ENCODE peak calls at places on chromosome 1, in five cellular contexts. F, N, C, M and J are unnamed samples.

GRCh38 chr1:193346085-193346484 is 159.7 kb upstream of the B3GALT2 start:
- DNase-seq in N (no peak), F (no peak), M (no peak), C (no peak), J (no peak)

GRCh38 chr1:24945354-24946326 is 15.6 kb upstream of the RUNX3 start:
- DNase-seq in F (no peak), C (no peak), M (no peak), N (no peak), J (no peak)

GRCh38 chr1:201504179-201504631 is 2.7 kb downstream of the CSRP1 start:
- DNase-seq in N (no peak), F (no peak), C (no peak), M (no peak), J (no peak)

GRCh38 chr1:236284291-236284711 is 2.5 kb upstream of the ERO1B start:
- DNase-seq in N (peak), C (no peak), M (no peak), F (no peak), J (no peak)

GRCh38 chr1:107706181-107706580 is 258.8 kb downstream of the VAV3 start:
- DNase-seq in F (no peak), C (no peak), M (no peak), N (no peak), J (no peak)

GRCh38 chr1:202649553-202650392 is 60.5 kb downstream of the SYT2 start:
- DNase-seq in M (no peak), N (no peak), F (no peak), C (no peak), J (no peak)

GRCh38 chr1:11384170-11384554 is 94.8 kb upstream of the DISP3 start:
- DNase-seq in C (no peak), M (peak), F (no peak), N (peak), J (no peak)

GRCh38 chr1:162131405-162132321 is 62.2 kb downstream of the NOS1AP start:
- DNase-seq in N (no peak), C (no peak), F (peak), M (no peak), J (no peak)

DNA sequence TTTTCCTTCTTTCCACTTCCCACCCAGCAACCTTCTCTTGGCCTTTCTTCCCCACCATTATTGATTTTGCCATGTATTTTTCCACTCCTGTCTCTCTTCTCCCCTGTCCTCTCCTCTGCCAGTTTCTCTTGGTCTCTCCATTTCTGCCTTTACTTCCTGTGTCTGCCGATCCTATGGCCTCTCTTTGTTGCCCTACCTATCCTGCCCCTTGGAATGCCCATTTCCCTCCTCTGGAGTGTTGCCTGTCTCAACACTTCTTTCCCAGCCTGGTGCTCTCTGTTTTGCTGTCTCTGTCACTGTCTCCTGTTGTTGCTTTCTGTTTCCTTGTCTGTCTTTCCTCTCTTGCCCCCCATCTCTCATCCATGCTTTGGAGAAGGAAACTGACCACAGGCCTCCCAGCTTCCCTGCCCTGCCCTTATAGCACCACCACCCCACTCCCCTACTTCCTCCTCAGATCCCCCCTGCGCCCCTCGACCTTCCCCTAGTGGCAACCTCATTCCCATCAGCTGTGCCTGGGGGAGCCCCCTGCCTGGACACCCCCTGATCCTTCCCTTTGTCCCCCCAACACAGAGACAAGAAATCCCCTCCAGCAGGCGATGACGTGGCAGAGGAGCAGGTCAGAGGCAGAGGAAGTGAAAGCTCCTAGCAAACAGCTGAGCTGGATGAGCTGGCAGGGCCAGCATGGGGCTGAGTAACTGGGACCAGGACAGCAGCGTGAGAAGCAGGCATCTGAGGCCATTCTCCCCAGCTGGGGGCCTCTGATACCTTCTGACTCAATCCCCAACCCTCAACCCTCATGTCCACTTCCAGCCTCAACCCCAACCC is 6.6 kb upstream of the ETV3L start:
- DNase-seq in F (no peak), M (no peak), N (peak), C (no peak), J (no peak)
- TF ChIP-seq ZNF274 in F (no peak), M (no peak), N (no peak), C (no peak), J (no peak)

GRCh38 chr1:204453141-204453772 is 41.3 kb downstream of the PIK3C2B start:
- DNase-seq in F (no peak), M (no peak), C (no peak), N (peak), J (no peak)
- TF ChIP-seq ZNF274 in F (no peak), M (no peak), C (no peak), N (no peak), J (no peak)

DNA sequence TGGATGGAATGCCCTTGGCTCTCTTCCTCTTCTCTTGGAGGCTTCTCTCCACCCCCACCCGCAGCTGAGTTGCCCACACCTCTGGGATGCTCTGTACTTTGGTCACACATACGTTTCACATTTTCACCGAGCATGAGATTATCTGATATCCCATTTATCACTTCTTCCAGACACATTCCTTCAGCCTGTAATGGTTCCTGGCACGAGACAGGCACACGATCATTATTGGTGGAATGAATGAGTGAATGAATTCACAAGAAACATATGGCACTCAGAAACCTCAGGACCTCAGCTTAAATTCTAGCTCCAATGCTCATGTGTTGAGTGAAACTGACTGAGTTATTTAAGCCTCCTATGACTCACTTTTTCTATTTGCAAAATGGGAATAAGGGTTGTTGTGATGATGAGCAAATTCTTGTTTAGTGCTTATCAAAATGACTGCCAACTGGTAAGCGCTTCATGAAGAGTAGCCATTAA is 242.7 kb upstream of the JUN start:
- DNase-seq in C (no peak), M (no peak), F (no peak), N (no peak), J (no peak)
- TF ChIP-seq ZNF274 in C (no peak), M (no peak), F (no peak), N (no peak), J (no peak)

DNA sequence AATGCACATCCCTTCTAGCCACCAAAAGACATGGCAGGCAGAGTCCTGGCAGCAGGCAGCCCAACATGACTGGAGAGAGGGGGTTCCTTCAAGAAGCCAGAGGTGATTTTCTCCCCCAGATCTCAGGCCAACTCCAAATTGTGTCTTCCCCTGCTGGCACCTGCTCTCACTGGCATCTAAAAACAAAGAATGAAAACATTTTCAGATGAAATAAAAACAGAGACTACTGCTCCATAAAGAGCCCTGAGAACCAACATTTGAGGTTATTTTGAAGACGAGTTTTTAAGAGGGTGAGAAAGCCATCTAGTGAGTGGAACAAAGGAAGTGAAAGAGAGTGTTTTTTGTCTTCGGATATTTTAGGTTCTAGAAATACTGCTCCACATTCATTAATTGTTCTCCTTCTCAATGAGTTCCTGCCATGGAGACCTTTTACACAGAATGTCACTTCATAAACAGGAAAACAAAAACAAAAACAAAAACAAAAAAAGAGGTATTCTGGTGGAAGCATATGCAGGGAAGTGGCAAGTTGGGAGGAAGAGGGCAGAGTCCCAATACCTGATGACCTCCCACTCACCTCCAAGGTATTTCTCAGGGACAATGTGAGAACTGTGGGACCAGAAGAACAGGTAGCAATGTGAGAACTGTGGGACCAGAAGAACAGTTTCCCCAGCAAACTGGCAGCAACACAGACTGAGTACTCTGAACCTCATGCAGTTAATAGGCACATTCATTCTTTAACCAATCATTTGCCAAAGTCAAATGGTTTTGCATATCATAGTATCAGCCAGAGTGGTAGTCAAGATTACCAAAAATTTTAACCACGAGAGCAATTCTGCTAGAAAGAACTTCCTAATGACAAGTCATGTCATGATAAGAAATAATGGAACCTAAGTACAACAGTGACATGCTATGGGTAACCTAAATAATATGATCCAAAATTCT is 50.0 kb downstream of the KIAA0319L start:
- DNase-seq in C (no peak), N (peak), M (no peak), F (no peak), J (no peak)
- TF ChIP-seq ZNF274 in C (no peak), N (no peak), M (no peak), F (no peak), J (no peak)

DNA sequence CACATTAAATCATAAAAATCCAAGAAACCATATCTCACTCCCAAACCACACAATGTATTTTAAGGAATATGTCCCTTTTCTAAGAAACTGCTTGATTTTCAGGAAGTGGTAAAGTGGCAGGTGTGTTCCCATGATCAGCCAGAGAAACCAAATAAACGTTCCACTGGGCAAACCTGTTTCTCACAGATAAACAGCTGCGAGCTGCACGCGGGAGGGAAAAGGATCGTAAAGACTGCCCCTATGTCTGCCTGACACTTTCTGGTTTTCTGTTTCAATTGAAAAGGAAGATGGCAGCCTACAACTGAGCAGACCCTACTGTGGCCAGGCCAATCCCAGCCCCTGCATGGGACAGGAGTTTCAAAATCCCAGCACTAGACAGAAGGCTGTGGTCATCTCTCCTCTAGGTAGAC is 36.6 kb downstream of the HIVEP3 start:
- DNase-seq in F (no peak), C (no peak), M (peak), N (no peak), J (no peak)
- TF ChIP-seq ZNF274 in F (no peak), C (no peak), M (no peak), N (no peak), J (no peak)